ENCODE peak calls at places on chromosomes 3 and 15, in seven cellular contexts. Q is HepG2, A is K562, S is HCT116, K is GM12878, L is SK-N-SH, U is H1. R is an unnamed sample. For H3K4me1, the result is how much of the 10 kb centered on the place peaks cover.

GRCh38 chr15:70856884-70857546 is 3.1 kb upstream of the LARP6 start:
- DNase-seq in L (no peak), A (no peak), U (no peak), S (peak), K (no peak), Q (no peak), R (peak)

GRCh38 chr3:60333710-60334109 is 917.5 kb downstream of the FHIT start:
- DNase-seq in S (no peak), L (no peak), U (no peak), Q (no peak), K (no peak), A (peak), R (no peak)

GRCh38 chr15:69643476-69643875 is 190.9 kb downstream of the RPLP1 start:
- DNase-seq in Q (no peak), A (no peak), U (peak), S (no peak), K (no peak), L (no peak), R (no peak)

GRCh38 chr3:60104045-60104444 is 1054.2 kb upstream of the CFAP20DC start:
- DNase-seq in L (no peak), U (no peak), S (no peak), K (no peak), Q (no peak), A (no peak), R (no peak)

GRCh38 chr3:32420138-32420981 is 28.7 kb downstream of the CMTM7 start:
- DNase-seq in L (no peak), A (no peak), U (peak), S (peak), Q (peak), K (peak), R (no peak)

GRCh38 chr3:2976212-2976611 is 134.0 kb downstream of the IL5RA start:
- DNase-seq in S (no peak), L (no peak), K (no peak), U (no peak), A (no peak), Q (no peak), R (no peak)

GRCh38 chr3:165638066-165638465 is 199.2 kb downstream of the BCHE start:
- DNase-seq in A (no peak), Q (no peak), K (no peak), S (no peak), U (no peak), L (no peak), R (no peak)

GRCh38 chr3:15325228-15325627 is 7.2 kb downstream of the SH3BP5 start:
- DNase-seq in K (no peak), L (peak), A (no peak), U (no peak), S (no peak), Q (no peak), R (no peak)

GRCh38 chr3:152173627-152174026 is 95.1 kb upstream of the MBNL1 start:
- DNase-seq in K (no peak), U (no peak), Q (no peak), A (no peak), S (no peak), L (no peak), R (no peak)

GRCh38 chr3:11757441-11757875 is 89.2 kb downstream of the TAMM41 start:
- DNase-seq in Q (no peak), L (no peak), K (no peak), A (peak), U (no peak), S (no peak), R (no peak)

GRCh38 chr3:10983219-10983916 is 9.2 kb upstream of the SLC6A1 start:
- DNase-seq in L (peak), A (peak), K (no peak), U (peak), Q (peak), S (peak), R (peak)

GRCh38 chr3:195385526-195385925 is 57.3 kb downstream of the ACAP2 start:
- DNase-seq in L (no peak), K (no peak), U (no peak), S (no peak), Q (no peak), A (no peak), R (no peak)

GRCh38 chr3:8201886-8202285 is 299.7 kb upstream of the LMCD1 start:
- DNase-seq in S (no peak), A (no peak), L (no peak), U (no peak), K (no peak), Q (no peak), R (no peak)

GRCh38 chr3:47716656-47717055 is 65.0 kb downstream of the SMARCC1 start:
- DNase-seq in Q (no peak), L (no peak), A (no peak), S (no peak), U (no peak), K (no peak), R (no peak)

DNA sequence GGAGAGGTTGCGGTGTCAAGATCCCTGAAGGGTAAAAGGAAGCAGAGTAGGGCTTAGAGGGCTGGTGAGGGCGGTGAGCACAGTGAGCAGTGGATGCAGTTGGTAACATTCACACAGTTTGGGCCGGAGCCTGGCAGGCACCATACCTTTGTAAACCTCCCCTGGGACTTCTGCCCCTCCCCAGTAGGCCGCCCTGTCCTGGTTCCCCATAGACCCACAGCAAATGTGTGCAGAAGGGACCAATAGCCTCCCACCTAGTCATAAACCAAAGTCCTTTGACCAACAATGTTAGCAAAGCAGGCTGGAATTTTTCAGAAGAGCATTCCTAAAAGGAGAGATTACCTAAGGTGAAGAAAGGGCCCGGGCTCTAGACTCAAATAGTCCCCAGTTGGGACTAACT is 1.7 kb upstream of the PHGR1 start:
- DNase-seq in U (no peak), Q (peak), K (no peak), A (no peak), S (no peak), L (no peak), R (no peak)
- TF ChIP-seq CTCF in U (no peak), Q (no peak), K (no peak), A (no peak), S (no peak), L (no peak), R (no peak)

GRCh38 chr3:43317461-43318316 is 31.3 kb downstream of the SNRK start:
- DNase-seq in K (no peak), Q (peak), U (no peak), L (no peak), S (no peak), A (no peak), R (no peak)

GRCh38 chr3:43319794-43320193 is 33.5 kb downstream of the SNRK start:
- DNase-seq in Q (no peak), L (no peak), K (no peak), U (no peak), S (no peak), A (no peak), R (no peak)

GRCh38 chr3:43320288-43320687 is 33.9 kb downstream of the SNRK start:
- DNase-seq in Q (no peak), U (no peak), L (no peak), A (no peak), K (no peak), S (no peak), R (no peak)

GRCh38 chr3:43316783-43317460 is 30.6 kb downstream of the SNRK start:
- DNase-seq in K (no peak), A (no peak), U (no peak), S (no peak), Q (peak), L (no peak), R (no peak)

DNA sequence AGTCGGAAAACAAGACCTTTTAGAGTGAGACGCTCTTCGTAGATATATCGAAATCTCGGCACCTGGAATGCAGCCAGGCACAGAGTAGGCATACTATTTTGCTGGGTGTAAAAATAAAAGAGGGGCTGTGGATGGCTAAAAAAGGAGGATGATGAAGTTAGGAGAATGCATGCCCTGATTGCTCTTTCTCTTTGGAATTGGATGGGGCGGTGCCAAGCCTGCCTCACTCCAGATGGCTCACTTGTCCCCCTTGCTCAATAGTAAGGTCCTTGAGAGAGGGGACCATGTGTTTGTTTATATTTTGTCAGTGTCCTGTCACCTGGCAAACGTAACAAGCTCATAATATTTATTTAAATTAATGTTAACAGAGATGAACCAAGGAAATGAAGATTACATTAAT is 33.0 kb downstream of the SNRK start:
- DNase-seq in L (no peak), Q (no peak), A (no peak), U (no peak), K (no peak), S (no peak), R (no peak)
- H3K4me1 ChIP-seq in L (under half), Q (half or more), A (under half), U (under half), K (under half), S (under half), R (under half)

GRCh38 chr3:39275052-39275451 is 4.8 kb downstream of the CX3CR1 start:
- DNase-seq in S (no peak), L (no peak), Q (no peak), A (no peak), K (no peak), U (no peak), R (no peak)

GRCh38 chr3:39275963-39276593 is 3.8 kb downstream of the CX3CR1 start:
- DNase-seq in K (no peak), L (no peak), A (no peak), S (no peak), Q (no peak), U (no peak), R (no peak)

GRCh38 chr3:39271363-39271762 is 8.5 kb downstream of the CX3CR1 start:
- DNase-seq in L (no peak), S (no peak), K (no peak), A (no peak), Q (no peak), U (no peak), R (no peak)

GRCh38 chr3:39272191-39272590 is 7.6 kb downstream of the CX3CR1 start:
- DNase-seq in U (no peak), K (no peak), Q (no peak), A (no peak), S (no peak), L (no peak), R (no peak)

DNA sequence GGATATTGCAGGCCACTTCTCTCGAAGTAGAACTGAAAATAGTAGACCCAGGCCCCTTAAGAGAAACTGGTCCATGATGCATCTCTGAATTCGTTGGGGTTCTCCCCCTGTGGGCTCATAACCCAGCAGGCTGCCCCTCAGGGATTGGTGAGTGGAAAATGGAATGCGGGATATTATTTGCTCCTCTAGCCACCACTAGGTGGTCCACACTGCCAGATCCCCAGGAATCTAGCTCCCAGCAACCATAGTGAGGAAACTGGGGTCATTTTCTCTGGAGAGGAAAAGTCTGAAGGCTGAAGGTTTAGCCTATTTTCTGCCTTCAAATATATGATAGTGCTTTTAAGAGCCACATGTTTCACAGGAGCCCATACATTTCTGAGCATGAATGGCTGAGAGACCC is 6.7 kb downstream of the CX3CR1 start:
- DNase-seq in A (no peak), L (no peak), U (no peak), Q (no peak), K (no peak), S (no peak), R (no peak)
- TF ChIP-seq SIN3A in A (no peak), L (no peak), U (no peak), Q (no peak), K (no peak), S (no peak), R (no peak)

DNA sequence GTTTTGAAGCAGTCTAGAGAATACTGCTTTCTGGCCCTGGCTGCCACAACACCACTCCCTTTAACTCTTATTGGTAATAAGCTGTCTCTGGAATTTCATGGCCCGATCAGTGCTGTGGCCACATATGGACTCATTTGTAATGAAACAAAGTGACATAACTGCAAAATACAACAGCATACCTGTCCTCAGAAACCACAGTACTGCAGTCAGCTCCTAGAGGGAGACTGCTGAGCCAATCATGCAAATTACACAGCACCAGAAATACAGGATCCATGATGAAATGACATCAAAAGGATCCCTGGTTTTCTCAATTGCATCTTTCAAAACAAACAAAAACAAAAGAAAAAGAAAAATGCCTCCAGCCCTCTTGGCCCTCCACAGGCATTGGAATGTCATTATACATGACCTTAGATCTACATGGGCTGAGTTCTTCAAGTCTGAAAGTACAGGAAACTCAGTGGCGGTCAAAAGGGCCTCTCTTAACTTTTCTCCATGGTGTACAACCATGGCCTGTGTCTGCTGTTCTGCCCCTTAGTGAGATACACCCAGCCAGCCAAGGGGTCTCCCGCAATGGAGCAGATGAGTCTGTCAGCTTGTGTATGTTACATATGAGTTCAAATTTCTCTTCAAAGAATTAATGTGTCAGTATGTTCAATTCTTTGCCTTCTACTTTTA is 24.9 kb upstream of the KBTBD12 start:
- DNase-seq in Q (no peak), K (no peak), S (no peak), U (no peak), L (no peak), A (no peak), R (no peak)
- TF ChIP-seq CTCF in Q (no peak), K (no peak), S (peak), U (peak), L (no peak), A (no peak), R (no peak)

DNA sequence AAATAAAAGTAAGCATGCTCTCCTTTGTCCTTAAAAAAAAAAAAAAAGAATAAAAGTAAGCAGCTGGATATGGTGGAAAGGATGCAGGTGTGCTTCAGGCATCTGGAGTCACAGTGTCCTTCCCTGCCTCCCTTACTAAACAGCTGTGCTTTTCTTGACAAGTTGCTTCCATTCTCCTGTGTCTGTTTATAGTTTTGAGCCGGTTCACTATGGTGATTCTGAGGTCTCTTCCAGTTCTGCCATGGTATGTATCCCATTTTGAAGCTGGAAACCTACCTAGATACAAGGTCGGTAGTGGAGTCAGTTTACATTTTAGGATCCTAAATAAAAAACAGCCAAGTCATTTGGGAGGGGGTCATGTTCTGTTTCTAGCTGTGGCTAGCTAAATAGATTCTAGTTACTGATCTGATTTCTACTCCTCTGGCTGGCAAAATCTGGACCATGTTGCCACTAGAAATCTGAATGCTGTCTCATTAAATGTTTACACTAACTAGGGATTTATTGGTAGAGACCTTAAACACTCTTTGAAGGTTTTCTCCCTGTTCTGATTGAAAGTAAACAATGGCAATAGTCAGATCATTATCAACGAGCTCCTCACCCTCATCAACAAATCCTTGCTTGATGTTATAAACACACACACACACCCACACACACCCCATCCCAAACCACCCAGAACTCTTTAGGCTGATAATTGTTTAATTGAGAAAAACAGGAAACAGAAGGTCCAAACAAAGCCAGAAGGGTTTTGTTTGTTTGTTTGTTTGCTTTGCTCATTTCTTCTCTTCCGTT is 7.9 kb downstream of the TNFSF10 start:
- DNase-seq in Q (no peak), U (no peak), L (no peak), K (no peak), A (no peak), S (no peak), R (no peak)
- H3K4me1 ChIP-seq in Q (under half), U (under half), L (under half), K (under half), A (under half), S (under half), R (under half)

GRCh38 chr15:88650556-88650955 is 11.7 kb downstream of the ISG20 start:
- DNase-seq in S (no peak), K (no peak), Q (no peak), U (no peak), A (no peak), L (no peak), R (no peak)
- TF ChIP-seq SIN3A in S (no peak), K (no peak), Q (no peak), U (no peak), A (no peak), L (no peak), R (no peak)

GRCh38 chr3:102224171-102224570 is 210.6 kb upstream of the ZPLD1 start:
- DNase-seq in U (no peak), Q (peak), A (no peak), K (no peak), S (no peak), L (peak), R (no peak)
- TF ChIP-seq CTCF in U (no peak), Q (peak), A (no peak), K (peak), S (no peak), L (peak), R (peak)

GRCh38 chr15:50880221-50880620 is 28.3 kb upstream of the AP4E1 start:
- DNase-seq in S (no peak), A (no peak), Q (no peak), K (no peak), L (no peak), U (no peak), R (no peak)
- H3K4me1 ChIP-seq in S (under half), A (under half), Q (under half), K (half or more), L (under half), U (under half), R (under half)